ENCODE peak calls at places on chromosomes 11 and 22, in four cellular contexts. D, N, Q and B are unnamed samples.

GRCh38 chr11:119989422-119989821 is 148.5 kb downstream of the TRIM29 start:
- DNase-seq in D (no peak), N (no peak), Q (no peak), B (no peak)

GRCh38 chr11:119903389-119903788 is 174.4 kb upstream of the NECTIN1 start:
- DNase-seq in Q (no peak), N (no peak), D (no peak), B (peak; percentile 65)

GRCh38 chr11:5857590-5857989 is at the start of gene OR52E8:
- DNase-seq in N (no peak), D (no peak), Q (no peak), B (no peak)

GRCh38 chr11:59680287-59681154 is 11.7 kb upstream of the PATL1 start:
- DNase-seq in D (peak; percentile 47), N (peak; percentile 53), Q (peak; percentile 85), B (peak; percentile 82)

GRCh38 chr11:89521294-89521693 is 30.1 kb upstream of the NOX4 start:
- DNase-seq in D (no peak), N (no peak), Q (no peak), B (no peak)

GRCh38 chr11:95985174-95985808 is 61.4 kb upstream of the MTMR2 start:
- DNase-seq in Q (no peak), D (no peak), N (no peak), B (no peak)

GRCh38 chr11:76226626-76227025 is 20.3 kb upstream of the WNT11 start:
- DNase-seq in Q (no peak), N (no peak), D (no peak), B (no peak)

GRCh38 chr11:120305286-120305685 is 19.8 kb upstream of the TLCD5 start:
- DNase-seq in N (no peak), D (no peak), Q (peak; percentile 15), B (peak; percentile 77)

GRCh38 chr11:126410649-126411048 is 55.2 kb downstream of the ST3GAL4 start:
- DNase-seq in Q (no peak), N (no peak), D (no peak), B (no peak)

GRCh38 chr11:15670520-15671070 is 555.9 kb downstream of the INSC start:
- DNase-seq in N (no peak), Q (no peak), D (no peak), B (no peak)

GRCh38 chr11:47778878-47779483 is 11.8 kb upstream of the FNBP4 start:
- DNase-seq in D (no peak), Q (no peak), N (no peak), B (no peak)

GRCh38 chr11:43942651-43943356 is 367 bp downstream of the C11orf96 start:
- DNase-seq in N (no peak), Q (peak; percentile 35), D (no peak), B (no peak)

GRCh38 chr22:41094036-41094435 is 1.6 kb downstream of the EP300 start:
- DNase-seq in Q (peak; percentile 56), N (no peak), D (no peak), B (peak; percentile 55)

GRCh38 chr11:76597533-76598425 is 72.8 kb downstream of the LRRC32 start:
- DNase-seq in N (no peak), D (peak; percentile 1), Q (no peak), B (no peak)

GRCh38 chr11:2587976-2588748 is 111.6 kb downstream of the KCNQ1OT1 start:
- DNase-seq in Q (no peak), D (no peak), N (no peak), B (no peak)

GRCh38 chr11:13308704-13309103 is 31.1 kb downstream of the BMAL1 start:
- DNase-seq in Q (no peak), D (no peak), N (no peak), B (no peak)

GRCh38 chr11:128521697-128522062 is 65.7 kb downstream of the ETS1 start:
- DNase-seq in Q (peak; percentile 41), N (no peak), D (no peak), B (no peak)

GRCh38 chr11:66567787-66568123 is 651 bp downstream of the CTSF start:
- DNase-seq in D (no peak), N (no peak), Q (no peak), B (no peak)

GRCh38 chr11:70326843-70327242 is 56.4 kb downstream of the PPFIA1 start:
- DNase-seq in Q (no peak), D (no peak), N (no peak), B (no peak)

GRCh38 chr22:23838686-23839468 is at the start of gene DERL3:
- DNase-seq in Q (peak; percentile 76), D (peak; percentile 93), N (peak; percentile 94), B (peak; percentile 99)

GRCh38 chr11:123725995-123726655 is 15.3 kb downstream of the ZNF202 start:
- DNase-seq in Q (no peak), N (no peak), D (no peak), B (no peak)

GRCh38 chr11:70381350-70381749 is 17.0 kb upstream of the CTTN start:
- DNase-seq in D (no peak), Q (no peak), N (no peak), B (no peak)